ENCODE peak calls at places on chromosomes 5 and 9, in ten cellular contexts. Q is NCI-H2081; F is ELR; C is activated naive CD4-positive, alpha-beta T cell treated with anti-CD3 and anti-CD28 coated beads, Interleukin-2, amount 50 U/mL, for 16 hours; X is cardiac muscle cell; W is activated CD4-positive, alpha-beta T cell treated with anti-CD3 and anti-CD28 coated beads, Interleukin-2, amount 10 ng/mL, durations not matched to agents 7 days and 5 days; D is aorta; U is islet precursor cell; L is HFFc6; S is NCI-H1105. T is an unnamed sample.

GRCh38 chr5:165325201-165325600 is 1819.8 kb downstream of the MAT2B start:
- DNase-seq in Q (no peak), D (no peak), U (no peak), F (peak), S (no peak), X (no peak), C (no peak), W (no peak), L (no peak), T (peak)

GRCh38 chr9:120970249-120970648 is 43.7 kb upstream of the TRAF1 start:
- DNase-seq in C (no peak), F (no peak), S (no peak), Q (no peak), L (no peak), D (no peak), U (no peak), X (no peak), W (no peak), T (no peak)

GRCh38 chr5:75513841-75514240 is 2.1 kb downstream of the POLK start:
- DNase-seq in U (no peak), C (no peak), L (no peak), D (no peak), F (no peak), X (no peak), S (no peak), W (no peak), Q (no peak), T (no peak)

GRCh38 chr5:134833340-134834032 is 12.3 kb upstream of the C5orf24 start:
- DNase-seq in W (no peak), D (no peak), X (no peak), L (peak), Q (no peak), U (no peak), F (no peak), S (no peak), C (no peak), T (no peak)

GRCh38 chr9:122228906-122229837 is at the start of gene LHX6:
- DNase-seq in X (no peak), Q (no peak), F (peak), C (no peak), L (peak), W (no peak), S (no peak), D (no peak), U (peak), T (peak)

GRCh38 chr5:178784391-178784790 is 53.9 kb upstream of the ZNF354A start:
- DNase-seq in L (no peak), S (no peak), D (peak), F (no peak), C (no peak), U (no peak), Q (no peak), W (no peak), X (no peak), T (peak)

GRCh38 chr9:81609782-81610738 is 79.3 kb downstream of the TLE1 start:
- DNase-seq in L (peak), S (no peak), W (no peak), C (no peak), D (no peak), U (peak), Q (no peak), F (peak), X (peak), T (peak)

GRCh38 chr9:108603141-108603540 is 252.6 kb downstream of the ACTL7B start:
- DNase-seq in D (no peak), X (no peak), Q (no peak), W (no peak), U (no peak), F (no peak), C (no peak), L (no peak), S (peak), T (no peak)

GRCh38 chr9:125153712-125154367 is 10.5 kb upstream of the SCAI start:
- DNase-seq in S (no peak), W (no peak), X (no peak), Q (no peak), L (no peak), F (no peak), D (no peak), U (no peak), C (no peak), T (no peak)

GRCh38 chr9:133202688-133203453 is 6.2 kb downstream of the OBP2B start:
- DNase-seq in F (no peak), S (no peak), X (no peak), L (no peak), W (no peak), C (no peak), D (peak), Q (no peak), U (peak), T (no peak)

GRCh38 chr5:65172486-65173129 is 309.1 kb downstream of the ADAMTS6 start:
- DNase-seq in X (no peak), F (peak), D (no peak), C (peak), U (no peak), W (no peak), Q (no peak), S (no peak), L (no peak), T (peak)

GRCh38 chr5:169280696-169281095 is 20.2 kb downstream of the SLIT3 start:
- DNase-seq in W (no peak), X (no peak), C (no peak), L (no peak), S (no peak), Q (no peak), D (no peak), U (no peak), F (no peak), T (no peak)

GRCh38 chr5:19258686-19259085 is 729.3 kb downstream of the CDH18 start:
- DNase-seq in D (no peak), S (no peak), W (no peak), C (no peak), F (no peak), Q (no peak), U (no peak), L (no peak), X (no peak), T (no peak)

GRCh38 chr5:174533771-174534221 is 190.6 kb upstream of the MSX2 start:
- DNase-seq in L (peak), F (peak), W (no peak), X (no peak), C (no peak), D (no peak), S (no peak), U (no peak), Q (no peak), T (peak)